ENCODE peak calls at places on chromosome 17, in seven cellular contexts. Z is AG09309; K is CD4-positive, CD25-positive, alpha-beta regulatory T cell; M is upper lobe of left lung; V is activated T-helper 1 cell treated with anti-CD3 and anti-CD28 coated beads, Interleukin-2, amount 50 U/mL, for 16 hours; E is activated B cell treated with CpG ODN at 0.5 μM for 24 hours; W is naive thymus-derived CD8-positive, alpha-beta T cell. C is an unnamed sample.

GRCh38 chr17:79839363-79840203 is at the start of gene CBX4:
- DNase-seq in K (peak; percentile 87), E (peak; percentile 87), V (peak; percentile 86), W (peak; percentile 88), M (peak; percentile 97), Z (peak; percentile 61), C (peak; percentile 67)

GRCh38 chr17:77163001-77163400 is 22.2 kb downstream of the SEC14L1 start:
- DNase-seq in K (no peak), Z (no peak), E (no peak), M (no peak), W (no peak), V (no peak), C (no peak)

GRCh38 chr17:10842658-10843057 is 4.8 kb upstream of the PIRT start:
- DNase-seq in Z (no peak), W (no peak), K (no peak), E (no peak), M (no peak), V (no peak), C (no peak)

GRCh38 chr17:73393962-73394361 is 82.2 kb upstream of the CDC42EP4 start:
- DNase-seq in K (no peak), W (no peak), M (no peak), E (no peak), Z (no peak), V (no peak), C (peak; percentile 25)

GRCh38 chr17:49548051-49548505 is 27.6 kb upstream of the NXPH3 start:
- DNase-seq in W (no peak), K (no peak), M (no peak), V (no peak), E (no peak), Z (no peak), C (no peak)

GRCh38 chr17:52155301-52155700 is 3.2 kb downstream of the CA10 start:
- DNase-seq in W (no peak), E (no peak), M (no peak), V (no peak), Z (no peak), K (no peak), C (no peak)

GRCh38 chr17:12592941-12593340 is 72.7 kb upstream of the MYOCD start:
- DNase-seq in W (no peak), E (no peak), V (no peak), K (no peak), Z (no peak), M (no peak), C (no peak)

GRCh38 chr17:57903961-57904360 is 51.3 kb downstream of the CUEDC1 start:
- DNase-seq in Z (no peak), E (no peak), V (no peak), M (no peak), K (no peak), W (no peak), C (no peak)

GRCh38 chr17:27888072-27888471 is 5.1 kb downstream of the LYRM9 start:
- DNase-seq in V (no peak), Z (no peak), W (no peak), M (no peak), K (no peak), E (no peak), C (peak; percentile 65)

GRCh38 chr17:51640108-51640622 is 379.8 kb downstream of the UTP18 start:
- DNase-seq in M (no peak), V (no peak), W (no peak), E (no peak), K (no peak), Z (no peak), C (no peak)

GRCh38 chr17:28059675-28060074 is 17.2 kb downstream of the NLK start:
- DNase-seq in K (no peak), V (no peak), E (no peak), M (no peak), W (no peak), Z (no peak), C (no peak)

GRCh38 chr17:43579570-43580140 is 33.5 kb upstream of the ETV4 start:
- DNase-seq in W (no peak), M (no peak), E (no peak), K (no peak), Z (peak; percentile 67), V (no peak), C (peak; percentile 94)

GRCh38 chr17:21204923-21205322 is 9.0 kb downstream of the TMEM11 start:
- DNase-seq in M (no peak), Z (no peak), W (no peak), V (no peak), E (no peak), K (no peak), C (no peak)

GRCh38 chr17:51703364-51704341 is 443.3 kb downstream of the UTP18 start:
- DNase-seq in M (no peak), E (no peak), Z (no peak), W (no peak), K (no peak), V (no peak), C (peak; percentile 70)